ENCODE peak calls at places on chromosome 10, in nine cellular contexts. One of them, this sample, is unnamed.

GRCh38 chr10:88661018-88661417 is 3.2 kb upstream of the LIPF start:
- DNase-seq in right lobe of liver: no peak
- DNase-seq in foreskin keratinocyte: no peak
- DNase-seq in left ventricle myocardium inferior: no peak
- DNase-seq in fibroblast of lung: no peak
- DNase-seq in stomach: no peak
- DNase-seq in brain microvascular endothelial cell: no peak
- DNase-seq in tibial artery: no peak
- DNase-seq in GM23338: no peak
- DNase-seq in this sample: no peak

GRCh38 chr10:753530-753929 is 64.1 kb upstream of the DIP2C start:
- DNase-seq in brain microvascular endothelial cell: no peak
- DNase-seq in fibroblast of lung: no peak
- DNase-seq in tibial artery: no peak
- DNase-seq in stomach: no peak
- DNase-seq in foreskin keratinocyte: no peak
- DNase-seq in GM23338: no peak
- DNase-seq in right lobe of liver: no peak
- DNase-seq in left ventricle myocardium inferior: no peak
- DNase-seq in this sample: no peak

GRCh38 chr10:44424953-44425352 is 40.1 kb upstream of the CXCL12 start:
- DNase-seq in foreskin keratinocyte: no peak
- DNase-seq in left ventricle myocardium inferior: no peak
- DNase-seq in GM23338: no peak
- DNase-seq in stomach: no peak
- DNase-seq in fibroblast of lung: no peak
- DNase-seq in tibial artery: no peak
- DNase-seq in right lobe of liver: no peak
- DNase-seq in brain microvascular endothelial cell: peak; percentile 24
- DNase-seq in this sample: no peak

GRCh38 chr10:3745582-3745981 is 39.4 kb downstream of the KLF6 start:
- DNase-seq in left ventricle myocardium inferior: no peak
- DNase-seq in tibial artery: no peak
- DNase-seq in foreskin keratinocyte: no peak
- DNase-seq in fibroblast of lung: no peak
- DNase-seq in GM23338: peak; percentile 33
- DNase-seq in brain microvascular endothelial cell: no peak
- DNase-seq in right lobe of liver: no peak
- DNase-seq in stomach: no peak
- DNase-seq in this sample: no peak

GRCh38 chr10:89706011-89706410 is 4.6 kb downstream of the KIF20B start:
- DNase-seq in GM23338: no peak
- DNase-seq in foreskin keratinocyte: no peak
- DNase-seq in tibial artery: no peak
- DNase-seq in right lobe of liver: no peak
- DNase-seq in stomach: no peak
- DNase-seq in fibroblast of lung: peak; percentile 39
- DNase-seq in left ventricle myocardium inferior: no peak
- DNase-seq in brain microvascular endothelial cell: no peak
- DNase-seq in this sample: no peak

GRCh38 chr10:22598488-22598887 is 115.9 kb downstream of the PIP4K2A start:
- DNase-seq in right lobe of liver: no peak
- DNase-seq in left ventricle myocardium inferior: no peak
- DNase-seq in stomach: no peak
- DNase-seq in foreskin keratinocyte: no peak
- DNase-seq in tibial artery: no peak
- DNase-seq in fibroblast of lung: no peak
- DNase-seq in brain microvascular endothelial cell: peak; percentile 24
- DNase-seq in GM23338: no peak
- DNase-seq in this sample: no peak

GRCh38 chr10:3107426-3107961 is 40.1 kb downstream of the PFKP start:
- DNase-seq in fibroblast of lung: peak; percentile 99
- DNase-seq in tibial artery: peak; percentile 97
- DNase-seq in brain microvascular endothelial cell: peak; percentile 98
- DNase-seq in foreskin keratinocyte: peak; percentile 98
- DNase-seq in left ventricle myocardium inferior: peak; percentile 81
- DNase-seq in GM23338: no peak
- DNase-seq in stomach: no peak
- DNase-seq in right lobe of liver: peak; percentile 84
- DNase-seq in this sample: peak; percentile 93

GRCh38 chr10:88528196-88528595 is 54.9 kb downstream of the RNLS start:
- DNase-seq in stomach: no peak
- DNase-seq in brain microvascular endothelial cell: no peak
- DNase-seq in foreskin keratinocyte: no peak
- DNase-seq in fibroblast of lung: no peak
- DNase-seq in left ventricle myocardium inferior: no peak
- DNase-seq in tibial artery: no peak
- DNase-seq in right lobe of liver: no peak
- DNase-seq in GM23338: no peak
- DNase-seq in this sample: no peak

GRCh38 chr10:20473361-20473760 is 423.8 kb downstream of the NEBL start:
- DNase-seq in GM23338: no peak
- DNase-seq in tibial artery: no peak
- DNase-seq in brain microvascular endothelial cell: peak; percentile 27
- DNase-seq in right lobe of liver: no peak
- DNase-seq in left ventricle myocardium inferior: no peak
- DNase-seq in fibroblast of lung: peak; percentile 61
- DNase-seq in foreskin keratinocyte: no peak
- DNase-seq in stomach: no peak
- DNase-seq in this sample: no peak

GRCh38 chr10:132638130-132638515 is 100.5 kb downstream of the INPP5A start:
- DNase-seq in fibroblast of lung: no peak
- DNase-seq in right lobe of liver: no peak
- DNase-seq in stomach: no peak
- DNase-seq in brain microvascular endothelial cell: no peak
- DNase-seq in left ventricle myocardium inferior: peak; percentile 4
- DNase-seq in tibial artery: no peak
- DNase-seq in foreskin keratinocyte: no peak
- DNase-seq in GM23338: no peak
- DNase-seq in this sample: no peak

GRCh38 chr10:33136271-33136670 is 178.2 kb upstream of the ITGB1 start:
- DNase-seq in stomach: no peak
- DNase-seq in foreskin keratinocyte: peak; percentile 80
- DNase-seq in right lobe of liver: no peak
- DNase-seq in tibial artery: no peak
- DNase-seq in fibroblast of lung: peak; percentile 67
- DNase-seq in brain microvascular endothelial cell: no peak
- DNase-seq in left ventricle myocardium inferior: no peak
- DNase-seq in GM23338: no peak
- DNase-seq in this sample: no peak

GRCh38 chr10:129697463-129698247 is 230.6 kb downstream of the MGMT start:
- DNase-seq in tibial artery: no peak
- DNase-seq in GM23338: no peak
- DNase-seq in fibroblast of lung: no peak
- DNase-seq in foreskin keratinocyte: no peak
- DNase-seq in stomach: no peak
- DNase-seq in right lobe of liver: no peak
- DNase-seq in brain microvascular endothelial cell: no peak
- DNase-seq in left ventricle myocardium inferior: no peak
- DNase-seq in this sample: no peak

GRCh38 chr10:125415964-125416363 is 255.6 kb upstream of the CTBP2 start:
- DNase-seq in GM23338: no peak
- DNase-seq in right lobe of liver: no peak
- DNase-seq in stomach: no peak
- DNase-seq in left ventricle myocardium inferior: no peak
- DNase-seq in brain microvascular endothelial cell: no peak
- DNase-seq in fibroblast of lung: no peak
- DNase-seq in foreskin keratinocyte: no peak
- DNase-seq in tibial artery: no peak
- DNase-seq in this sample: no peak
- H3K27ac ChIP-seq in GM23338: no peak overlapping the region
- H3K27ac ChIP-seq in right lobe of liver: no peak overlapping the region
- H3K27ac ChIP-seq in stomach: no peak overlapping the region
- H3K27ac ChIP-seq in left ventricle myocardium inferior: no peak overlapping the region
- H3K27ac ChIP-seq in brain microvascular endothelial cell: no peak overlapping the region
- H3K27ac ChIP-seq in fibroblast of lung: no peak overlapping the region
- H3K27ac ChIP-seq in foreskin keratinocyte: no peak overlapping the region
- H3K27ac ChIP-seq in tibial artery: no peak overlapping the region
- H3K27ac ChIP-seq in this sample: no peak overlapping the region

DNA sequence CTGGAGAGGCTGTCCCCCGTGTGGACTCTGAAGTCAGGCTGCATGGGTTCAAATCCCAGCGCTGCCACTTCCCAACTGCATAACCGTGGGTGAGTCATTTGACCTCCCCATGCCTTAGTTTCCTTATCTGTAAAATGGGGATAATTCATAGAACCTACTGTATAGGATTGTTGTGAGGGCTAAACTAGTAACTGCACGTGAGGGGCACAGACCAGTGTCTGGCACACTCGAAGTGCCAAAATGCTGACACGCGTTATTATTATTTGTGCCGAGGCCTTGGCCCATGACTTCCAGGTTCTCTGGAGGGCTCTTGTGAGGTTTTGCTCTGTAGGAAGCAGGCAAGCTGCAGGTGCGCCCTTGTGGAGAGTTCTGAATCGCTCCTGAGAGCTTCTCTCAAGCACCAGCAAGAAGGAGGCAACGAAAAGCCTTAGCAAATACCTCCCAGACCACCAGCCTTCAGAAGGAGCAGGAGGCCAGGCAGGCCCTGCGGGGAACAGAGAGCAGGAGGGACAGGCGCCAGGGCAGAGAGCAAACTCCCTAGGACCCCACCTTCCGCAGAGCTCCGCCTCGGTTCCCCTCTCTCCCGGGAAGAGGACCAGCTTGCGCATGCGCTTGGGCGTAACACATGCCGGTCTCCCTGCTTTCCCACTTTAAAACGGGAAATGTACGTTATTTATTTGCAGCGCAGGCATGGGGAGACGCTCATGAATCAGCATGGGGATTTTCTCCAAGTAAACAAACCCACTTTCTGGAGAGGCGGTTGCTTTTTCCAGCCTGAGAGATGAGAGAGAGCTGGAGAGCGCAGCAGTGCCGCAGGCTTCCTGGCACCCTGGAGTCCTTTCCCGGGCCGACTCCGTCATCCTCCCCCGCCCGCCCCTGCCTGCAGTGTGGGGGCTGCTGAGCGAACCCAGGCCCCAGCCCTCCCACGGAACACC is 39.6 kb downstream of the SORCS3 start:
- DNase-seq in left ventricle myocardium inferior: no peak
- DNase-seq in brain microvascular endothelial cell: no peak
- DNase-seq in stomach: no peak
- DNase-seq in fibroblast of lung: no peak
- DNase-seq in right lobe of liver: no peak
- DNase-seq in GM23338: peak; percentile 70
- DNase-seq in tibial artery: no peak
- DNase-seq in foreskin keratinocyte: peak; percentile 4
- DNase-seq in this sample: no peak
- H3K27ac ChIP-seq in left ventricle myocardium inferior: no peak overlapping the region
- H3K27ac ChIP-seq in brain microvascular endothelial cell: no peak overlapping the region
- H3K27ac ChIP-seq in stomach: no peak overlapping the region
- H3K27ac ChIP-seq in fibroblast of lung: no peak overlapping the region
- H3K27ac ChIP-seq in right lobe of liver: no peak overlapping the region
- H3K27ac ChIP-seq in GM23338: no peak overlapping the region
- H3K27ac ChIP-seq in tibial artery: no peak overlapping the region
- H3K27ac ChIP-seq in foreskin keratinocyte: no peak overlapping the region
- H3K27ac ChIP-seq in this sample: peak overlapping the region; percentile 54

DNA sequence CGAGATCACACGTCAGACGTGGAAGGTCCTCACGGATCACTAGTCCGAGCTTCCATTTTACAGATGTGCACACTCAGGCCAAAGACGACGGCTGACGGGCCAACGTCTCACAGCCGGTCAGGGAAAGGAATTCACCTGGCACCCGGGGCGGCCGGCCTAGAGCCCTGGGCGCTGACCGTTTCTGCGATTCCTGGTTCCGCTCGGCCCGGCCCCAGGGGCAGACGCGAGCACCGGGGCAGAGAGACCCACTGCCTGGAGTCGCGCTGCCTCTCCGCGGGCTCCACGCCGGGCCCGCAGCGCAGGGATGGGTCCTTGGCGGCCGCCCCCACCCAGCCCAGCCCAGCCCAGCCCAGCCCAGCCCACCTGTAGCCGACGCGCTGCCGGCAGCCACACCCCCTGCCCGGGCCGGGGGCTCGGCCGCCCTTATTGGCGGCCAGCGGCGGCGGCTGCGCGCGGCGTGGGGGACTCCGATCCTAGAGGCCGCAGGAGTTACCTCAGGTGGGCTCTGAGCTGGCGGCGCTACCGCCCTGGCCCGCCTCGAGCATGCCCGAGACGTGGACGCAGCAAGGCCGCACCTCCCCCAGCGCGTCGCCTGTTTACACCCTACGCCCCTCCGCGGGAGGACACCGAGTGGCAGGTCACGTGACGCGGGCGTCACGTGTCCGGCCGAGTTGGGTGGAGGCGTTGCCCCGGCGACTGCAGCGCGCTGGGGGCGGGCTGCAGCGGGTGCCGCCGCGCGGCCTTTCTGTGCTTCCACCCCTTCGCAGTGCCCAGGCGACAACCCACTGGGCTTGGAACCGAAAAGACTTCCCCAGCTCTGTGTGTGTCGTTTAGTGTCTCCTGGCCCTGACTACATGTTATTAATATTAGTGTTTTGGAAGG is 78.1 kb downstream of the ZFAND4 start:
- DNase-seq in tibial artery: peak; percentile 94
- DNase-seq in left ventricle myocardium inferior: peak; percentile 93
- DNase-seq in fibroblast of lung: peak; percentile 91
- DNase-seq in brain microvascular endothelial cell: peak; percentile 71
- DNase-seq in foreskin keratinocyte: peak; percentile 77
- DNase-seq in right lobe of liver: peak; percentile 96
- DNase-seq in GM23338: peak; percentile 91
- DNase-seq in stomach: peak; percentile 94
- DNase-seq in this sample: peak; percentile 76
- H3K27ac ChIP-seq in tibial artery: peak overlapping the region; percentile 80
- H3K27ac ChIP-seq in left ventricle myocardium inferior: peak overlapping the region; percentile 73
- H3K27ac ChIP-seq in fibroblast of lung: peak overlapping the region; percentile 58
- H3K27ac ChIP-seq in brain microvascular endothelial cell: peak overlapping the region; percentile 16
- H3K27ac ChIP-seq in foreskin keratinocyte: no peak overlapping the region
- H3K27ac ChIP-seq in right lobe of liver: peak overlapping the region; percentile 63
- H3K27ac ChIP-seq in GM23338: no peak overlapping the region
- H3K27ac ChIP-seq in stomach: peak overlapping the region; percentile 65
- H3K27ac ChIP-seq in this sample: peak overlapping the region; percentile 45

GRCh38 chr10:99964791-99965190 is 45.0 kb downstream of the DNMBP start:
- DNase-seq in brain microvascular endothelial cell: no peak
- DNase-seq in GM23338: no peak
- DNase-seq in stomach: no peak
- DNase-seq in foreskin keratinocyte: no peak
- DNase-seq in right lobe of liver: no peak
- DNase-seq in left ventricle myocardium inferior: no peak
- DNase-seq in tibial artery: no peak
- DNase-seq in fibroblast of lung: peak; percentile 64
- DNase-seq in this sample: no peak

GRCh38 chr10:99966306-99966705 is 43.4 kb downstream of the DNMBP start:
- DNase-seq in tibial artery: no peak
- DNase-seq in stomach: no peak
- DNase-seq in fibroblast of lung: peak; percentile 48
- DNase-seq in foreskin keratinocyte: peak; percentile 94
- DNase-seq in left ventricle myocardium inferior: no peak
- DNase-seq in right lobe of liver: no peak
- DNase-seq in GM23338: no peak
- DNase-seq in brain microvascular endothelial cell: peak; percentile 93
- DNase-seq in this sample: no peak

GRCh38 chr10:99967961-99968360 is 41.8 kb downstream of the DNMBP start:
- DNase-seq in left ventricle myocardium inferior: no peak
- DNase-seq in right lobe of liver: no peak
- DNase-seq in brain microvascular endothelial cell: no peak
- DNase-seq in GM23338: no peak
- DNase-seq in tibial artery: no peak
- DNase-seq in stomach: no peak
- DNase-seq in foreskin keratinocyte: no peak
- DNase-seq in fibroblast of lung: no peak
- DNase-seq in this sample: no peak

DNA sequence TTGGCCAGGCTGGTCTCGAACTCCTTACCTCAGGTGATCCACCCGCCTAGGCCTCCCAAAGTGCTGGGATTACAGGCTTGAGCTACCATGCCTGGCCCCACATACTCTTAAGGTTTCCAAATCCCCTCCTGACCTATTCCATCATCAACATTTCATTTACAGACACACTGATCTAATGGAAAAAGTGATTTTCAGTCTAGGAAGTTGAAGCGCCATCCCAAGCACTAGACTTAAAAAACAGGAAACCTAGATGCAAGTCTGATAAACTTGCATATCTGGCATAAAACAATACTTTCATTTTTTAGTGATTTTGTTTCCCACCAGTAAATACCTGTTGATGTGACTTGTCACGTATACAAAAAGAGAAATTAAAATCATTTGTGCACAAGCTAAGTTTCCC is 44.0 kb downstream of the DNMBP start:
- DNase-seq in foreskin keratinocyte: no peak
- DNase-seq in stomach: no peak
- DNase-seq in fibroblast of lung: no peak
- DNase-seq in left ventricle myocardium inferior: no peak
- DNase-seq in right lobe of liver: no peak
- DNase-seq in brain microvascular endothelial cell: no peak
- DNase-seq in tibial artery: no peak
- DNase-seq in GM23338: no peak
- DNase-seq in this sample: no peak
- H3K27ac ChIP-seq in foreskin keratinocyte: peak overlapping the region; percentile 23
- H3K27ac ChIP-seq in stomach: no peak overlapping the region
- H3K27ac ChIP-seq in fibroblast of lung: no peak overlapping the region
- H3K27ac ChIP-seq in left ventricle myocardium inferior: peak overlapping the region; percentile 46
- H3K27ac ChIP-seq in right lobe of liver: no peak overlapping the region
- H3K27ac ChIP-seq in brain microvascular endothelial cell: peak overlapping the region; percentile 80
- H3K27ac ChIP-seq in tibial artery: no peak overlapping the region
- H3K27ac ChIP-seq in GM23338: no peak overlapping the region
- H3K27ac ChIP-seq in this sample: no peak overlapping the region

This sample was measured in substantia nigra.